ENCODE peak calls at places on chromosomes 7 and 10, in ten cellular contexts. F is astrocyte; B is A673; W is H9; P is keratinocyte; M is GM23338; I is CD8-positive, alpha-beta T cell; O is pancreas; L is adrenal gland; R is CD8-positive, alpha-beta memory T cell. C is an unnamed sample.

GRCh38 chr10:119395287-119396007 is 147.1 kb downstream of the RGS10 start:
- DNase-seq in F (peak; percentile 34), B (peak; percentile 48), W (no peak), P (no peak), M (peak; percentile 39), I (no peak), O (no peak), L (peak; percentile 71), R (no peak), C (no peak)

GRCh38 chr7:87380905-87381304 is 35.4 kb downstream of the CROT start:
- DNase-seq in F (no peak), B (no peak), W (no peak), P (no peak), M (no peak), I (no peak), O (no peak), L (no peak), R (no peak), C (no peak)

GRCh38 chr7:28157826-28158416 is 22.7 kb downstream of the JAZF1 start:
- DNase-seq in F (no peak), B (no peak), W (no peak), P (no peak), M (no peak), I (no peak), O (no peak), L (no peak), R (no peak), C (no peak)

GRCh38 chr7:45001138-45001694 is 1.2 kb downstream of the CCM2 start:
- DNase-seq in F (peak; percentile 32), B (no peak), W (peak; percentile 44), P (peak; percentile 76), M (peak; percentile 71), I (peak; percentile 84), O (no peak), L (no peak), R (peak; percentile 42), C (no peak)

GRCh38 chr10:11612004-11613001 is 853 bp upstream of the USP6NL start:
- DNase-seq in F (no peak), B (peak; percentile 27), W (no peak), P (no peak), M (no peak), I (no peak), O (no peak), L (no peak), R (no peak), C (no peak)

GRCh38 chr10:26776258-26776657 is 78.8 kb downstream of the PDSS1 start:
- DNase-seq in F (peak; percentile 35), B (no peak), W (no peak), P (no peak), M (no peak), I (no peak), O (no peak), L (no peak), R (no peak), C (no peak)

GRCh38 chr7:155206286-155207020 is 91.2 kb upstream of the INSIG1 start:
- DNase-seq in F (peak; percentile 90), B (peak; percentile 83), W (no peak), P (no peak), M (no peak), I (peak; percentile 64), O (no peak), L (peak; percentile 73), R (peak; percentile 33), C (no peak)

GRCh38 chr7:120473352-120473751 is 200.4 kb downstream of the KCND2 start:
- DNase-seq in F (no peak), B (no peak), W (no peak), P (no peak), M (no peak), I (no peak), O (no peak), L (no peak), R (no peak), C (no peak)

GRCh38 chr10:33015798-33016547 is 57.9 kb upstream of the ITGB1 start:
- DNase-seq in F (peak; percentile 88), B (no peak), W (no peak), P (no peak), M (no peak), I (no peak), O (no peak), L (no peak), R (no peak), C (no peak)

GRCh38 chr10:43407576-43408330 is 1.2 kb downstream of the HNRNPF start:
- DNase-seq in F (peak; percentile 85), B (peak; percentile 94), W (peak; percentile 71), P (no peak), M (peak; percentile 86), I (peak; percentile 85), O (peak; percentile 90), L (peak; percentile 96), R (peak; percentile 78), C (peak; percentile 95)

GRCh38 chr10:124527996-124528395 is 66.4 kb downstream of the LHPP start:
- DNase-seq in F (no peak), B (no peak), W (no peak), P (no peak), M (no peak), I (no peak), O (no peak), L (no peak), R (no peak), C (no peak)

GRCh38 chr7:139838276-139838675 is 9.2 kb downstream of the TBXAS1 start:
- DNase-seq in F (no peak), B (no peak), W (no peak), P (no peak), M (no peak), I (no peak), O (no peak), L (no peak), R (no peak), C (no peak)

GRCh38 chr10:51804861-51805260 is 105.5 kb upstream of the CSTF2T start:
- DNase-seq in F (peak; percentile 16), B (no peak), W (no peak), P (no peak), M (no peak), I (no peak), O (no peak), L (no peak), R (no peak), C (no peak)

GRCh38 chr10:7593068-7593467 is 73.7 kb downstream of the ITIH5 start:
- DNase-seq in F (no peak), B (no peak), W (no peak), P (no peak), M (no peak), I (no peak), O (no peak), L (peak; percentile 56), R (no peak), C (peak; percentile 18)

GRCh38 chr10:95266674-95267095 is 24.1 kb downstream of the PDLIM1 start:
- DNase-seq in F (peak; percentile 96), B (no peak), W (no peak), P (peak; percentile 97), M (peak; percentile 81), I (no peak), O (no peak), L (no peak), R (no peak), C (no peak)

GRCh38 chr7:134443396-134444070 is 15.4 kb downstream of the AKR1B1 start:
- DNase-seq in F (no peak), B (no peak), W (no peak), P (no peak), M (no peak), I (no peak), O (no peak), L (peak; percentile 60), R (no peak), C (no peak)

GRCh38 chr10:71191019-71191418 is 21.4 kb upstream of the UNC5B start:
- DNase-seq in F (no peak), B (no peak), W (no peak), P (no peak), M (no peak), I (no peak), O (no peak), L (no peak), R (no peak), C (no peak)

GRCh38 chr7:74300951-74301350 is 11.7 kb downstream of the CLIP2 start:
- DNase-seq in F (no peak), B (no peak), W (no peak), P (no peak), M (no peak), I (no peak), O (no peak), L (no peak), R (no peak), C (no peak)
- H3K4me1 ChIP-seq in F (peaks cover 2% of the 10 kb centered on the region), B (peaks cover under 1% of the 10 kb centered on the region), W (no peaks in the 10 kb centered on the region), P (no peaks in the 10 kb centered on the region), M (no peaks in the 10 kb centered on the region), I (peaks cover 2% of the 10 kb centered on the region), O (no peaks in the 10 kb centered on the region), L (no peaks in the 10 kb centered on the region), R (no peaks in the 10 kb centered on the region), C (no peaks in the 10 kb centered on the region)

GRCh38 chr7:1244701-1245526 is 12.2 kb downstream of the UNCX start:
- DNase-seq in F (no peak), B (no peak), W (no peak), P (no peak), M (no peak), I (no peak), O (no peak), L (no peak), R (no peak), C (no peak)
- H3K27me3 ChIP-seq in F (peaks cover 81% of the 10 kb centered on the region), B (peaks cover 82% of the 10 kb centered on the region), W (peaks cover 85% of the 10 kb centered on the region), P (peaks cover 97% of the 10 kb centered on the region), M (peaks cover 96% of the 10 kb centered on the region), I (peaks cover 54% of the 10 kb centered on the region), O (peaks cover 23% of the 10 kb centered on the region), L (peaks cover 86% of the 10 kb centered on the region), R (peaks cover 60% of the 10 kb centered on the region), C (peaks cover 92% of the 10 kb centered on the region)

DNA sequence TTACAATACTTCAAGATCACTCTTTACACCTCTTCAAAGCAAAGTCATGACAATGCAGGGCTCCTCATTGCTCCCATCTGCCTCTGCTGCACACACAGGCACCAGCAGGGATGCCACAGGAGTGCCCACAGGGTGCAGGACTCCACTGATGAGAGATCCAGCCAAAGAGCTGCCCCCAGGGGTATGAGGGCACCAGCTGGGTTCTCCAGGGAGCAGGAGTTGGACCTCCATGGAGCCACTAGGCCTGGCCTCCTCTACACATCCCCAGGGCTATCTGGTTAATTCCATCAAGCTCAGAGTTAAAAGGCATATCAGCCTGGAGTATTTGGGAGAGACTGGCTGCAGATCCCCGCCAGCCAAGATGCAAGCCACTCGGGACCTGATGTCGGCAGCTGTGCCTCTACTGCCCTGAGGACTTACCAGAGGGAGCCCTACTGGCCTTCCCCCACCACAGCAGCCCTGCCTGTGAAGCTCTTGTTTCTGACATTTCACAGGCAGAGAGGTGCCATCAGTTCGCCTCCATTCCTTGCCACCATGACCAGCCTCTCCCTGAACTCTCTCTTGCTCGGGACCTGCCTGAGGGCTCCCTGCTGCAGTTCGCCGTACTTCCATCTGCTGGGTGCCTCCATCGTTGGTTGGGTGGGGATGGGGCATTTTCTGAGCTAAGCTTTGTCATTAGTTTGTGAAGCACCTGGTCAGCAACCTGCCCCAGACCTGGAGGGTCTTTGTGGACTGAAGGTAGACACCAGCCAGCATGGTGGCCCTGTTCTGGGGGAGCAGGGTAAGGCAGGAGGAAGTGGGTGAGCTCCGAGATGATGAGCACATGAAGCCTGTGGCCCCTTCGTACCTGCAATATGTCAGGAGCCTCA is 12.5 kb upstream of the TRIM8 start:
- DNase-seq in F (no peak), B (no peak), W (no peak), P (no peak), M (no peak), I (no peak), O (no peak), L (no peak), R (no peak), C (no peak)
- H3K4me1 ChIP-seq in F (peaks cover 62% of the 10 kb centered on the region), B (peaks cover 12% of the 10 kb centered on the region), W (peaks cover 18% of the 10 kb centered on the region), P (peaks cover 65% of the 10 kb centered on the region), M (peaks cover 53% of the 10 kb centered on the region), I (peaks cover 51% of the 10 kb centered on the region), O (no peaks in the 10 kb centered on the region), L (peaks cover 32% of the 10 kb centered on the region), R (peaks cover 40% of the 10 kb centered on the region), C (peaks cover 4% of the 10 kb centered on the region)

GRCh38 chr10:98465866-98466265 is 19.1 kb upstream of the HPS1 start:
- DNase-seq in F (no peak), B (no peak), W (no peak), P (no peak), M (no peak), I (no peak), O (no peak), L (no peak), R (no peak), C (no peak)
- H3K27me3 ChIP-seq in F (no peaks in the 10 kb centered on the region), B (peaks cover 25% of the 10 kb centered on the region), W (no peaks in the 10 kb centered on the region), P (no peaks in the 10 kb centered on the region), M (peaks cover 15% of the 10 kb centered on the region), I (no peaks in the 10 kb centered on the region), O (no peaks in the 10 kb centered on the region), L (no peaks in the 10 kb centered on the region), R (no peaks in the 10 kb centered on the region), C (no peaks in the 10 kb centered on the region)